ENCODE peak calls at places on chromosomes 3 and 15, in eight cellular contexts. O, M, H, X, A, V, J and G are unnamed samples.

GRCh38 chr15:56754993-56755392 is 21.7 kb upstream of the ZNF280D start:
- DNase-seq in O (peak), A (no peak), X (no peak), J (no peak), M (no peak), H (no peak), V (no peak), G (no peak)

GRCh38 chr15:26724381-26724780 is 48.5 kb downstream of the GABRB3 start:
- DNase-seq in V (no peak), J (no peak), O (no peak), A (no peak), M (no peak), X (no peak), H (no peak), G (no peak)

GRCh38 chr3:134885877-134886621 is 91.0 kb downstream of the EPHB1 start:
- DNase-seq in X (no peak), J (no peak), H (no peak), V (no peak), O (no peak), A (no peak), M (no peak), G (no peak)

GRCh38 chr3:145801699-145802098 is 359.3 kb downstream of the PLOD2 start:
- DNase-seq in V (no peak), H (no peak), O (no peak), X (no peak), A (no peak), M (no peak), J (no peak), G (no peak)

GRCh38 chr15:22243440-22244130 is 163.3 kb downstream of the OR4M2 start:
- DNase-seq in M (no peak), X (no peak), V (no peak), O (no peak), J (no peak), H (no peak), A (no peak), G (no peak)

GRCh38 chr3:182438398-182438797 is 354.9 kb upstream of the ATP11B start:
- DNase-seq in J (no peak), A (no peak), V (peak), H (no peak), X (no peak), M (no peak), O (no peak), G (no peak)

GRCh38 chr3:132432639-132433038 is 15.3 kb downstream of the DNAJC13 start:
- DNase-seq in H (no peak), M (no peak), A (no peak), O (peak), X (no peak), V (no peak), J (peak), G (peak)

GRCh38 chr3:170809975-170810357 is 60.0 kb downstream of the RPL22L1 start:
- DNase-seq in H (no peak), M (no peak), O (peak), V (no peak), A (no peak), X (no peak), J (no peak), G (no peak)

GRCh38 chr3:124627501-124627908 is 102.7 kb upstream of the UMPS start:
- DNase-seq in O (peak), V (no peak), A (no peak), M (no peak), H (no peak), J (no peak), X (no peak), G (no peak)

GRCh38 chr15:89652666-89653065 is 2.6 kb downstream of the KIF7 start:
- DNase-seq in M (no peak), V (no peak), J (no peak), H (no peak), A (peak), X (no peak), O (no peak), G (no peak)

GRCh38 chr3:181729071-181729915 is 17.6 kb downstream of the SOX2 start:
- DNase-seq in O (no peak), M (no peak), V (no peak), X (no peak), H (no peak), A (no peak), J (no peak), G (no peak)

GRCh38 chr15:89506026-89506686 is 9.8 kb upstream of the RHCG start:
- DNase-seq in O (no peak), A (no peak), M (no peak), X (no peak), V (no peak), H (no peak), J (no peak), G (no peak)

GRCh38 chr3:176950743-176951142 is 246.5 kb downstream of the TBL1XR1 start:
- DNase-seq in A (no peak), V (no peak), M (no peak), H (no peak), X (no peak), J (no peak), O (peak), G (peak)

GRCh38 chr15:35867371-35867770 is 321.4 kb upstream of the DPH6 start:
- DNase-seq in J (no peak), X (no peak), A (no peak), O (no peak), H (no peak), V (no peak), M (no peak), G (no peak)

GRCh38 chr3:141680620-141681389 is 57.3 kb upstream of the RNF7 start:
- DNase-seq in A (no peak), M (no peak), J (no peak), X (peak), O (peak), H (peak), V (no peak), G (peak)

GRCh38 chr3:107987036-107987557 is 103.7 kb downstream of the CD47 start:
- DNase-seq in V (peak), J (peak), M (peak), H (peak), O (peak), X (peak), A (peak), G (no peak)

GRCh38 chr15:41102854-41103253 is 13.2 kb downstream of the INO80 start:
- DNase-seq in V (no peak), O (peak), X (no peak), J (no peak), A (no peak), H (no peak), M (no peak), G (no peak)

GRCh38 chr3:5057217-5057616 is 64.9 kb upstream of the ARL8B start:
- DNase-seq in V (no peak), A (peak), X (no peak), O (no peak), H (no peak), J (no peak), M (no peak), G (no peak)

GRCh38 chr3:5057857-5058324 is 64.2 kb upstream of the ARL8B start:
- DNase-seq in H (peak), J (peak), M (peak), O (peak), V (peak), A (peak), X (peak), G (peak)

GRCh38 chr3:5061218-5061569 is 60.9 kb upstream of the ARL8B start:
- DNase-seq in O (no peak), V (no peak), J (no peak), H (no peak), X (no peak), A (no peak), M (no peak), G (no peak)

GRCh38 chr3:5056005-5056391 is 66.1 kb upstream of the ARL8B start:
- DNase-seq in A (peak), J (no peak), M (no peak), O (no peak), X (no peak), H (no peak), V (no peak), G (no peak)

DNA sequence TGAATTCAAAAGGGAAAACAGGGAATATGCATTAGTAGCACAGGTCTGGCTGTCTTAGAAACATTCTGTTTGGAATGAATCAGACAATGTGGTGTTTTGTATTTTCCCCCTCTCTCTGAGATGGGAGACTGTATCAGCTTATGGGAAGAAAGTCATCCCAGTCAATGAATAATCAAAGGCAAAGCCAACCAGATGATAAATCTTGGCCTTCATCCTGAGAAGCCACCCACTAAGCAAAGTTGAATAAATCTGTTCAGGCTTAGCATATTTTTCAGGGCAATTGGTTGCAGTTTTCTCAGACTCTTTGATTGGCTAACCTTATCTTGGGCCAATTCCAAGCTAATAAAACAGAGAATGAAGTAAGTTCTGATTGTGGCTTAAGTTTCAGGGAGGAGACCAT is 63.6 kb upstream of the ARL8B start:
- DNase-seq in M (no peak), J (peak), O (peak), X (no peak), H (no peak), A (no peak), V (no peak), G (no peak)
- TF ChIP-seq POLR2A in M (no peak), J (no peak), O (no peak), X (no peak), H (no peak), A (no peak), V (no peak), G (no peak)

GRCh38 chr3:172073262-172073915 is 34.0 kb downstream of the FNDC3B start:
- DNase-seq in X (no peak), V (no peak), J (no peak), O (no peak), A (no peak), H (no peak), M (no peak), G (no peak)

GRCh38 chr3:172072543-172072942 is 33.2 kb downstream of the FNDC3B start:
- DNase-seq in A (no peak), O (no peak), V (no peak), J (no peak), X (no peak), H (no peak), M (no peak), G (no peak)

GRCh38 chr3:172074027-172074426 is 34.6 kb downstream of the FNDC3B start:
- DNase-seq in A (no peak), H (no peak), M (no peak), J (no peak), O (no peak), X (no peak), V (no peak), G (no peak)

GRCh38 chr3:172076212-172076611 is 36.8 kb downstream of the FNDC3B start:
- DNase-seq in V (no peak), M (no peak), O (no peak), H (no peak), X (no peak), A (no peak), J (no peak), G (no peak)

GRCh38 chr3:172074578-172074977 is 35.2 kb downstream of the FNDC3B start:
- DNase-seq in V (no peak), O (no peak), X (no peak), J (no peak), H (no peak), A (peak), M (no peak), G (no peak)
- TF ChIP-seq POLR2A in V (no peak), O (no peak), X (no peak), J (no peak), H (no peak), A (no peak), M (no peak), G (no peak)

DNA sequence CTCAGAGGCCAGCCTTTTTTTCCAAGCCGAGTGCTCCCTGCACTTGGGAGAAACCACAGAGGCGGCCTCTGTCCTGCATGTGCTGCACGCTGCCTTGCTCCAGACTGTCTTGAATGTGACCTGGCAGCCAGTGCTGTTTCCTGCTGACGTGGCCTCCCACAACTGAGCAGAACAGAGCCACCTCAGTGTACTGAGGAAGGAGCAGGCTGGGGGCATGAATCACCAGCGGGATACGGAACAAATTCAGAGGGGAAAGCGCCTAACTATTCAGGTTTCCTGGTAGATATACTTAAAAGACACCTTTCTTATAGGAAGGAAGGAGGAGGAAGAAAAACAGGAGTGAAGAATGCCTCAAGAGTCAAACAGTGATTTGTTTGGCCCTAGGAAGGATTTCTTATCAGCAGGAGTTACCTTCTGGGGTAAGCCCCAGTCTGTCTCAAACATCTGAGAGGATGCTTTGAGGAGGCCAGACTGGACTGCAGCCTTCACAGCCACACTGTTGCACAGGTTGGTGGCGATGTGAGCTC is 114.0 kb downstream of the FNDC3B start:
- DNase-seq in A (peak), O (peak), H (peak), M (peak), V (no peak), X (peak), J (peak), G (peak)
- TF ChIP-seq POLR2A in A (peak), O (peak), H (peak), M (peak), V (no peak), X (no peak), J (no peak), G (no peak)

DNA sequence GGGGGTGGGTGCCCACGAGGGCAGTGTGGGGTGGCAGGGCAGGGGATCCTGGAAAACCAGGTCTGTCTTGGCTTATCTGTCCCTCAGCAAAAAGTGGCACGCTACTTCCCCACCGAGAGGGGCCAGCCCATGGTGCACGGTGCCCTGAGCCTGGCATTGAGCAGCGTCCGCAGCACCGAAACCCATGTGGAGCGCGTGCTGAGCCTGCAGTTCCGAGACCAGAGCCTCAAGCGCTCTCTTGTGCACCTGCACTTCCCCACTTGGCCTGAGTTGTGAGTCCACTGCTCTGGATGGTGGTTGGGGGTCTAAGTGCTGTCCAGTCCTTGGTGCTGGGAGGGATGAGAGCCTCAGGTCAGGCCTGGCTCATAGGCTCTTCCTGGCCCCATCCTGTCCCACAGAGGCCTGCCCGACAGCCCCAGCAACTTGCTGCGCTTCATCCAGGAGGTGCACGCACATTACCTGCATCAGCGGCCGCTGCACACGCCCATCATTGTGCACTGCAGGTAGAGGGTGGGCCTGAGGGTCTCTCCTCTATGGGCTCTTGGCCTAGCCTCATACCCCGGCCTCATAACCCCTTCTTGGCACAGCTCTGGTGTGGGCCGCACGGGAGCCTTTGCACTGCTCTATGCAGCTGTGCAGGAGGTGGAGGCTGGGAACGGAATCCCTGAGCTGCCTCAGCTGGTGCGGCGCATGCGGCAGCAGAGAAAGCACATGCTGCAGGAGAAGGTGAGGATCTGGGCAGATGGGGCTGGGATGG is 31.1 kb downstream of the PTPN23 start:
- DNase-seq in M (no peak), V (no peak), O (no peak), H (no peak), A (peak), J (no peak), X (no peak), G (no peak)
- TF ChIP-seq POLR2A in M (no peak), V (no peak), O (no peak), H (no peak), A (no peak), J (no peak), X (no peak), G (no peak)